ENCODE peak calls at places on chromosomes 13 and 19, in four cellular contexts. R is mesenchymal stem cell, I is cardiac muscle cell, U is HAP-1. E is an unnamed sample. For H3K27me3, the result is how much of the 10 kb centered on the place peaks cover.

GRCh38 chr19:39193785-39194184 is 3.0 kb upstream of the NCCRP1 start:
- DNase-seq in R (peak), I (peak), U (no peak), E (no peak)

GRCh38 chr19:7515471-7516226 is at the start of gene ZNF358:
- DNase-seq in I (peak), U (peak), R (peak), E (peak)

GRCh38 chr13:113845055-113845454 is 18.8 kb downstream of the GAS6 start:
- DNase-seq in R (no peak), I (no peak), U (no peak), E (no peak)

GRCh38 chr19:55549500-55550320 is 4.4 kb upstream of the SBK3 start:
- DNase-seq in R (peak), U (peak), I (no peak), E (peak)

GRCh38 chr19:7658219-7658686 is 10.6 kb upstream of the RETN start:
- DNase-seq in R (no peak), I (no peak), U (no peak), E (peak)

GRCh38 chr19:29841559-29842367 is 30.0 kb downstream of the CCNE1 start:
- DNase-seq in I (peak), U (peak), R (peak), E (peak)

GRCh38 chr19:29809795-29810503 is 1.8 kb upstream of the CCNE1 start:
- DNase-seq in R (no peak), U (no peak), I (no peak), E (no peak)

GRCh38 chr13:41019027-41019487 is at the start of gene ELF1:
- DNase-seq in R (peak), U (no peak), I (no peak), E (peak)

GRCh38 chr19:21707065-21707464 is 60.3 kb downstream of the ZNF100 start:
- DNase-seq in U (no peak), R (no peak), I (no peak), E (no peak)

GRCh38 chr13:111045170-111045569 is 69.9 kb upstream of the ARHGEF7 start:
- DNase-seq in U (no peak), I (no peak), R (no peak), E (no peak)

GRCh38 chr19:18273566-18274302 is 518 bp downstream of the IQCN start:
- DNase-seq in R (peak), I (no peak), U (no peak), E (no peak)

GRCh38 chr19:38193445-38193844 is 30.6 kb downstream of the DPF1 start:
- DNase-seq in U (no peak), I (no peak), R (no peak), E (no peak)

GRCh38 chr19:5993516-5994406 is 15.8 kb upstream of the RANBP3 start:
- DNase-seq in I (no peak), U (no peak), R (no peak), E (no peak)

GRCh38 chr13:47598340-47598911 is 402.6 kb downstream of the SUCLA2 start:
- DNase-seq in I (no peak), U (no peak), R (peak), E (peak)

GRCh38 chr13:34265016-34265692 is 447.2 kb downstream of the RFC3 start:
- DNase-seq in U (no peak), R (no peak), I (no peak), E (no peak)

GRCh38 chr19:17522988-17523872 is 11.8 kb downstream of the PGLS start:
- DNase-seq in R (no peak), I (no peak), U (no peak), E (no peak)

GRCh38 chr13:77143325-77143907 is 116.5 kb upstream of the FBXL3 start:
- DNase-seq in R (peak), I (no peak), U (no peak), E (peak)

GRCh38 chr13:69776937-69777336 is 330.7 kb upstream of the ATXN8OS start:
- DNase-seq in I (no peak), R (no peak), U (no peak), E (no peak)

GRCh38 chr13:24473646-24474045 is 38.9 kb downstream of the PARP4 start:
- DNase-seq in U (no peak), R (no peak), I (no peak), E (no peak)

GRCh38 chr19:41430907-41431306 is 3.7 kb upstream of the B3GNT8 start:
- DNase-seq in R (no peak), I (no peak), U (no peak), E (no peak)

GRCh38 chr19:10654610-10655456 is 687 bp downstream of the ILF3 start:
- DNase-seq in U (peak), R (peak), I (peak), E (peak)

GRCh38 chr13:67229438-67230242 is 496 bp downstream of the PCDH9 start:
- DNase-seq in I (peak), R (no peak), U (peak), E (peak)

GRCh38 chr13:36912369-36912768 is 7.7 kb downstream of the SMAD9 start:
- DNase-seq in U (no peak), I (no peak), R (no peak), E (no peak)

GRCh38 chr13:72716776-72717175 is 10.7 kb downstream of the MZT1 start:
- DNase-seq in R (peak), U (no peak), I (no peak), E (no peak)

GRCh38 chr19:52336117-52336811 is at the start of gene ZNF610:
- DNase-seq in R (peak), I (peak), U (no peak), E (peak)

GRCh38 chr13:99260216-99260615 is 2.0 kb upstream of the GPR18 start:
- DNase-seq in U (no peak), R (no peak), I (no peak), E (peak)

GRCh38 chr19:48419158-48419920 is 25.9 kb downstream of the GRIN2D start:
- DNase-seq in U (peak), R (peak), I (peak), E (peak)

DNA sequence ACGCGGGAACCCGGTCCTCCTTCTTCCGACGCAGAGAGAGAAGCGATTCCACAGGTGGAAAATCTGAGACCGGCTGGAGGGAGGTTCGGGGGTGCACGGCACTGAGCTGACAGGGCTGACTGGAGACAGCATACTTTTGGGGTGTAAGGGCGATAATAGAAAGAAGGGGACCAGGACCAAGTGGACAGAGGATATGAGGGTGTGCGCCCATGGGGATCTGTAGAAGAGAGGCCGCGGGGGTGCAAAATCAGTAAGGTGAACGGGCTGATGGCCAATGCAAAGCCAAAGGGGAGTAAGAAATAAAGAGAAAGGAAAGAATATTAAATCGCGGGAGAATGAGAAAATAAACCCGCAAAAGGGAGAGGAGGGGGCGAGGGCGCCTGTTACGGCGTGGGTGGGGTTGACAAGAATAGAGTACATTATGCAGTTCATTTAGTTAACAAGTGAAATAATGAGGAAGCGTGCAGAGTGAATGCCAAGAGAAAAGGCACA is 336 bp upstream of the GSX1 start:
- DNase-seq in U (no peak), R (no peak), I (no peak), E (no peak)
- H3K27me3 ChIP-seq in U (half or more), R (half or more), I (half or more), E (half or more)

DNA sequence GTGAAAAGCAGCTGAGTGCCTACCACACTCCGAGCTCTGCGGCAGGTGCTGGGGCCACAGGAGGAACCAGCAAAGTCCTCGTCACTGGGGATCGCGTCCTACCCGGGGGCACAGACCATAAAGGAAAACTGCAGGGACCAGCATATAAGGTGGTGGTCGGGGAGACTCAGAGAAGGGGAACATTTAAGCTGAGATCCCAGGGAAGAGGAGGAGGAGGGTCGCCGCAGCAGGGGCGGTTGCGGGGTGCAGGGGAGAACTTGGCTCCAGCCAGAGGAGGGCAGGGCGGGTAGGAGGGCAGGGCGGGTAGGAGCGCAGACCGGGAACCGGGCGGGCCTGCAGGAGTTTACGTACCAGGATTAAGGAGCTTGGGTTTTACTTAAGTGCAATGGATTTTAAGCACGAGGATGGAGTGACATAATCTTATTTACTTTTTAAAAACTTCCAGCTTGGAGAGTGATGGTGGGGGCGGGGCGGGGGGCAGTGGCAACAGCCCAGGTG is 956 bp upstream of the KLK4 start:
- DNase-seq in R (no peak), I (no peak), U (no peak), E (no peak)
- H3K27me3 ChIP-seq in R (half or more), I (half or more), U (under half), E (half or more)

DNA sequence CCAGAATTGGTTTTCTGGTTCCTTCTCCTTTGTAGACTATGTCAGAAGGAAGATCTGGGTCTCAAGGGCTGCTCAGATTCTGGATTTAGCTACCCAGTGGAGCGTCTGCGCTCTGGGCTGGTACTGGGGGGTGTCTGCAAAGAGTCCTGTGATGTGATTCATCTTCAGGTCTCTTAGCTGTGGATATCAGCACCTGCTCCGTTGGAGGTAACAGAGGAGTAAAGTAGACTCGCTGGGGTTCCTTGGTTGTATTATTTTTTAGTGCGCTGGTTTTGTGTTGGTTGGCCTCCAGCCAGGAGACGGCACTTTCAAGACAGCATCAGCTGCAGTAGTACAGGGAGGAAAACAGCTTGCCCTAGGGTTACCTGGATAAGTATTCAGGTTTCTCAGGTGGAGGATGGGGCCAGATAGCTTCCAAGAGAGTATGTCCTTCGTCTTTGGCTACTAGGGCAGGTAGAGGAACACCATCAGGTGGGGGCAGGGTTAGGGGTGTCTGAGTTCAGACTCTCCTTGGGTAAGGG is 10.4 kb upstream of the KLK15 start:
- DNase-seq in I (no peak), R (no peak), U (no peak), E (no peak)
- H3K27me3 ChIP-seq in I (under half), R (under half), U (under half), E (under half)

DNA sequence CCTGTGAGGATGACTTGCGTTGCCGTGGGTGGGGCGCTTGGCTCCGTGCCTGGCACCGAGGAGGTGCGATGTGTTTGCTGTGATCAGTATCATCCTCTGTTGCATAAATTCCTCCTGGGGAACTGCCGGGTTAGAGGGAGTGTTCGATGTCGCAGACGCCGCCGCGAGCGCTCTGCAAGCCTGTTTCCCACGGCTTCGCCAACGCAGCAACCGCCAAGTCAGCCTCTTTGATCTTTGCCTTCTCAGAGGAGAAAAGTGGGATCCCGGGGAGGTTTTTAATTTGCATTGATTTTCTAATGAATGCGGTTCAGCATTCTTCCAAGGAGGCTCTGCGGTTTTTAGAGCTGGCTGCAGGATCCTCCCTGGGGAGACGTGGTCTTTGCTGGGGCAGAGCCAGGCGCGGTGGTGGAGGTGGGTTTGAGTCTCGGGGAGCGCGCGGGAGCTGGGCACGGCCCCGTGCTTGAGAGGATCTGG is 7.6 kb downstream of the GPR32 start:
- DNase-seq in R (no peak), U (peak), I (peak), E (peak)
- H3K27me3 ChIP-seq in R (half or more), U (under half), I (half or more), E (half or more)

DNA sequence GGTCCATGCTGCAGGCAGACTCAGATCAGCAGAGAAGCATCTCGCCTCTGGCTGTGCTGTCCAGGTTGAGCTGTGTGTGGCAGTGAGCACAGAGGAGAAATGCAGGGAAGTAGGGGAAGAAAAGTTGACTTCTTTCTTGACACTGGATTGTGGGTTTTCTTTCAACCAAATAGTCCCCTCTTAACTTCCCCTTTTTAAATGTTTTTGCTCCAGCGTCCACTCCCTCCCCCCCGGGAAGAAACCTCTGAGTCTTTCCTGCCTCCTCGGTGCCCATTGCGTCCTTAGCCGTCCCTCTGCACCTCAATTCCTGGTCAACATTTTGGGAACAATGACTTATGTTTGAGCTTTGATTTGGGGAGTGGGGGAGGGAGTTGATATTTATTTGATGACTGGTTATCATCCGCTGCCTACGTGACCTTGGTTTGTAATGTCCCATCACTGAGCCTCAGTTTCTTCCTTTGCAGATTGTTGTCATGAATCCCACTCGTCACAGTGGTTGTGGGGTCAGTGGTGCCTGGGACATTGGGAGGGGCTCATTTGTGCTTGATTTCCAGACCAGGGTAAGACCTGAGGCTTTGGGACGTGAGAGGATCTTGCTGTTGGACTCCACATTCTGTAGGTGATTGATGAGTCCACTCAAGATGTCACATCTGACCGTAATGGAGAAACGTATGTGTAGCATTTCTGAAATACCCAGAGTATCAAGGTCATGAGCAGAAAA is at the start of gene LILRB2:
- DNase-seq in U (no peak), I (no peak), R (no peak), E (no peak)
- H3K27me3 ChIP-seq in U (under half), I (under half), R (under half), E (under half)

GRCh38 chr13:80884031-80884785 is 543.3 kb upstream of the SPRY2 start:
- DNase-seq in R (no peak), U (no peak), I (peak), E (no peak)
- H3K27me3 ChIP-seq in R (under half), U (under half), I (under half), E (under half)

GRCh38 chr19:51196181-51196580 is 28.7 kb upstream of the CD33 start:
- DNase-seq in I (no peak), U (no peak), R (no peak), E (no peak)

GRCh38 chr19:51201712-51202111 is 23.2 kb upstream of the CD33 start:
- DNase-seq in R (no peak), I (no peak), U (no peak), E (no peak)

GRCh38 chr19:51198641-51199040 is 26.2 kb upstream of the CD33 start:
- DNase-seq in I (no peak), U (no peak), R (no peak), E (no peak)

GRCh38 chr19:51203941-51204720 is 20.7 kb upstream of the CD33 start:
- DNase-seq in R (no peak), I (no peak), U (no peak), E (no peak)

GRCh38 chr19:51200071-51200470 is 24.8 kb upstream of the CD33 start:
- DNase-seq in U (no peak), R (no peak), I (no peak), E (no peak)
- H3K27me3 ChIP-seq in U (under half), R (under half), I (under half), E (under half)

GRCh38 chr13:102317593-102317992 is 84.3 kb downstream of the FGF14 start:
- DNase-seq in U (no peak), R (peak), I (peak), E (peak)
- H3K27me3 ChIP-seq in U (under half), R (under half), I (under half), E (under half)

DNA sequence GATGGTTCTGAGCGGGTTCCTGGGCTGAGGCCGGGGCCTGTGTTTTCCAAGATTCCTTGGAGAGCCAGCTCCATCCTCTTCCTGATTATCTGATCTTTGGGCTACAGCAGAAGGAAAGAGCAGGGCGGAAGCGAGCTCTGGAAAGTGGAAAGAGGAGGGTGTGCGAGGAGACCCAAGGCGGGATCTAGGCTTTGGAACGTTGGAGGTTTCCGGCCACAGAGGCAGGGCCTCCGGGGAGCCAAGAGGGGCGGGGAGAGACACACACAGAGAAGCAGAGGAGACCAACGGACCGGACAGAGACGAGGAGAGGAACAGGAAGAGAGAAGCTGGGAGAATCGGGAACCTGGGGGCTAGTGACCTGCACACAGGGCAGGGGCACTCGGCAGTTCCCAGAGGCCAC is at the start of gene CLEC11A:
- DNase-seq in U (no peak), I (no peak), R (no peak), E (peak)
- H3K27me3 ChIP-seq in U (under half), I (under half), R (under half), E (under half)

GRCh38 chr13:92717857-92718256 is 508.8 kb upstream of the GPC6 start:
- DNase-seq in R (no peak), I (no peak), U (no peak), E (no peak)
- H3K27me3 ChIP-seq in R (under half), I (under half), U (under half), E (under half)

E was measured in GM23248.